ENCODE peak calls at places on chromosomes 16 and 17, in eight cellular contexts. Y is MCF 10A, P is ovary, W is psoas muscle, R is A549, T is dorsolateral prefrontal cortex, K is Calu3, I is GM10248. N is an unnamed sample.

GRCh38 chr17:29140631-29141483 is 39.3 kb downstream of the MYO18A start:
- DNase-seq in T (no peak), Y (no peak), I (no peak), W (no peak), K (no peak), P (no peak), R (no peak), N (peak)

GRCh38 chr16:30003670-30004423 is 7.0 kb downstream of the DOC2A start:
- DNase-seq in Y (no peak), W (peak), I (no peak), K (no peak), P (no peak), R (no peak), T (no peak), N (no peak)

GRCh38 chr16:67150058-67150832 is 553 bp downstream of the B3GNT9 start:
- DNase-seq in I (peak), P (peak), R (peak), W (peak), K (peak), Y (no peak), T (no peak), N (peak)

GRCh38 chr16:55151901-55152300 is 172.1 kb upstream of the IRX6 start:
- DNase-seq in T (no peak), K (no peak), W (no peak), I (no peak), R (no peak), Y (no peak), P (no peak), N (no peak)

GRCh38 chr17:17506893-17507464 is 10.8 kb upstream of the RASD1 start:
- DNase-seq in T (no peak), I (no peak), W (peak), R (no peak), K (no peak), Y (no peak), P (no peak), N (no peak)

GRCh38 chr17:10126554-10127493 is 71.6 kb downstream of the GAS7 start:
- DNase-seq in I (no peak), W (peak), P (peak), Y (no peak), K (no peak), R (no peak), T (no peak), N (peak)

GRCh38 chr16:17416461-17417221 is 54.1 kb downstream of the XYLT1 start:
- DNase-seq in Y (no peak), P (no peak), R (no peak), T (peak), I (peak), K (no peak), W (no peak), N (peak)

GRCh38 chr17:56486732-56487131 is 106.8 kb upstream of the NOG start:
- DNase-seq in P (no peak), R (no peak), K (no peak), T (no peak), W (no peak), I (no peak), Y (no peak), N (no peak)

GRCh38 chr16:27367463-27368357 is 34.3 kb upstream of the IL21R start:
- DNase-seq in W (peak), K (peak), I (peak), Y (peak), T (peak), R (peak), P (peak), N (peak)

GRCh38 chr16:22109258-22109898 is 17.0 kb downstream of the VWA3A start:
- DNase-seq in P (no peak), I (no peak), K (no peak), R (no peak), T (no peak), Y (no peak), W (no peak), N (no peak)

GRCh38 chr17:54992797-54993639 is 24.5 kb downstream of the STXBP4 start:
- DNase-seq in I (peak), K (peak), T (no peak), W (no peak), Y (peak), P (no peak), R (peak), N (peak)

GRCh38 chr17:56681561-56682266 is 88.2 kb downstream of the NOG start:
- DNase-seq in R (no peak), W (no peak), I (no peak), T (no peak), P (no peak), Y (peak), K (peak), N (no peak)

GRCh38 chr16:58027341-58028167 is 2.0 kb downstream of the MMP15 start:
- DNase-seq in Y (peak), R (peak), K (peak), T (no peak), P (no peak), W (peak), I (no peak), N (no peak)

GRCh38 chr16:2207872-2208271 is 2.6 kb downstream of the MLST8 start:
- DNase-seq in R (no peak), I (no peak), P (no peak), Y (no peak), W (no peak), T (no peak), K (no peak), N (no peak)

GRCh38 chr17:63240106-63240505 is 206.0 kb downstream of the CYB561 start:
- DNase-seq in W (no peak), R (no peak), K (no peak), I (no peak), T (no peak), Y (no peak), P (no peak), N (no peak)

GRCh38 chr17:81057079-81057730 is 22.3 kb downstream of the BAIAP2 start:
- DNase-seq in K (peak), Y (peak), T (peak), R (peak), P (no peak), W (peak), I (no peak), N (no peak)

GRCh38 chr17:81510798-81511549 is 1.6 kb downstream of the ACTG1 start:
- DNase-seq in I (no peak), K (no peak), R (peak), W (no peak), Y (no peak), T (no peak), P (no peak), N (no peak)

GRCh38 chr17:34249497-34249877 is 5.6 kb upstream of the CCL2 start:
- DNase-seq in T (no peak), K (no peak), Y (no peak), P (no peak), I (no peak), W (no peak), R (no peak), N (no peak)

GRCh38 chr17:16282522-16282921 is 65.5 kb downstream of the PIGL start:
- DNase-seq in P (no peak), T (no peak), W (no peak), I (no peak), R (peak), K (no peak), Y (peak), N (no peak)

GRCh38 chr17:81080056-81080455 is 45.1 kb downstream of the BAIAP2 start:
- DNase-seq in T (no peak), I (no peak), W (no peak), P (no peak), R (no peak), K (no peak), Y (no peak), N (no peak)

GRCh38 chr17:13428611-13429042 is 173.1 kb downstream of the HS3ST3A1 start:
- DNase-seq in Y (no peak), R (no peak), T (no peak), P (no peak), W (no peak), I (no peak), K (no peak), N (no peak)

GRCh38 chr17:38705803-38706624 is 941 bp downstream of the MLLT6 start:
- DNase-seq in W (peak), R (peak), T (no peak), Y (peak), P (peak), I (no peak), K (peak), N (no peak)

GRCh38 chr16:85134076-85134793 is 22.0 kb upstream of the CIBAR2 start:
- DNase-seq in K (no peak), I (no peak), Y (no peak), P (no peak), W (no peak), R (no peak), T (no peak), N (no peak)

GRCh38 chr16:75402821-75403475 is 30.4 kb downstream of the CFDP1 start:
- DNase-seq in P (no peak), W (no peak), Y (peak), K (peak), I (peak), R (peak), T (no peak), N (peak)

GRCh38 chr16:72654535-72654934 is 393.4 kb downstream of the ZFHX3 start:
- DNase-seq in K (no peak), P (no peak), Y (no peak), T (no peak), R (no peak), W (no peak), I (no peak), N (no peak)

GRCh38 chr17:41624208-41625101 is at the start of gene KRT17:
- DNase-seq in P (no peak), I (no peak), T (no peak), R (no peak), K (peak), Y (peak), W (no peak), N (no peak)

GRCh38 chr17:42985225-42985624 is 4.9 kb downstream of the RUNDC1 start:
- DNase-seq in R (no peak), I (peak), Y (no peak), W (no peak), T (no peak), P (no peak), K (no peak), N (peak)

GRCh38 chr17:40203131-40203530 is 16.0 kb upstream of the WIPF2 start:
- DNase-seq in W (no peak), K (no peak), T (no peak), Y (no peak), I (no peak), P (no peak), R (no peak), N (no peak)

GRCh38 chr17:74513987-74514631 is 17.2 kb downstream of the CD300LB start:
- DNase-seq in W (no peak), P (no peak), K (peak), Y (peak), R (peak), I (peak), T (no peak), N (no peak)

GRCh38 chr17:64355536-64356303 is 34.9 kb downstream of the PECAM1 start:
- DNase-seq in W (no peak), Y (peak), T (no peak), I (no peak), K (no peak), P (peak), R (no peak), N (no peak)

GRCh38 chr16:49346459-49346858 is 27.1 kb upstream of the C16orf78 start:
- DNase-seq in Y (no peak), P (no peak), R (no peak), W (no peak), I (no peak), K (no peak), T (no peak), N (no peak)

GRCh38 chr16:11030990-11031510 is 86.7 kb downstream of the CLEC16A start:
- DNase-seq in T (no peak), W (no peak), Y (no peak), P (no peak), I (no peak), R (no peak), K (no peak), N (no peak)

GRCh38 chr17:63500548-63501390 is 22.4 kb upstream of the KCNH6 start:
- DNase-seq in P (no peak), W (peak), R (no peak), Y (no peak), K (no peak), T (no peak), I (no peak), N (no peak)

GRCh38 chr16:77289331-77289809 is 90.2 kb downstream of the SYCE1L start:
- DNase-seq in T (no peak), W (no peak), K (peak), I (no peak), P (no peak), Y (peak), R (peak), N (no peak)

GRCh38 chr17:81127526-81128177 is 37.7 kb upstream of the PVALEF start:
- DNase-seq in K (no peak), I (no peak), P (no peak), W (peak), T (no peak), Y (no peak), R (no peak), N (no peak)

GRCh38 chr17:77644981-77645380 is 313.5 kb upstream of the TNRC6C start:
- DNase-seq in Y (no peak), K (no peak), R (no peak), P (no peak), I (no peak), W (peak), T (no peak), N (no peak)
- TF ChIP-seq CTCF in Y (no peak), K (no peak), R (no peak), P (no peak), I (no peak), W (peak), T (no peak), N (no peak)

DNA sequence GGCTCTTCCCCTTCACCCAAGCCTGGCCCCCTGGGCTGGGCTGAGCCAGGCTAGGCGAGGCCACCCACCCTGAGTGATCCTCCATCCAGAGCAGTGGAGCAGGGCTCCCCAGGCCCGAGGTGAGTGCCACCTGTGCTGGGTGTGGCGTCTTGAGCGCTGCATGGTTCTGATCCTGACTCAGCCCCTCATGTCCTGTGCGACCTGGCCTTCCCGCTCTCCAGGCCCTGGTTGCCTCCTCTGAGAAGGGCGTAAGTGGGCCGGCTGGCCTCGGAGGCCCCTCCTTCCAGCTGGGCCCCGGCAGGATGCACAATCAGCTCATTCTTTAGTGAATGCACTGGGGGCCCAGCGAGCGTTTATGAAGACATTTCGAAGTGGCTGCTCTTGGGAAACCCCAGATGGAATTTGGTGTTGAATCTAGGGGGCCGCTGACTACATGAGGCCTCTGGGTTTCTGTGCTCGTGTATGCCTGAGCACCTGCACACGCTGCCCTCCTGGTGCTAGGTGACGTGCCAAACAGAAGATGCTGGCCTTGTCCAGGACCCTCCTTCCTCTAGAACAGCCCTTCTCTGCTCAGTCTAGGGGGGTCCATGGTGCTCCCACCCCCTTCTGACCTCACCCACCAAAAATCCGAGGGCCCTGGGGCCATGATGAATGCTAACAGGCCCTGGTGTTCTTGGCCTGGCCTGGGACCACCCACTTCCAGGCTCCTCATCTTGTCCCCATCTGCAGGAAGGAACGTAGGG is 3.7 kb upstream of the TMEM92 start:
- DNase-seq in R (no peak), W (no peak), T (no peak), I (no peak), Y (no peak), K (no peak), P (peak), N (no peak)
- TF ChIP-seq CTCF in R (peak), W (no peak), T (no peak), I (no peak), Y (no peak), K (no peak), P (no peak), N (no peak)

DNA sequence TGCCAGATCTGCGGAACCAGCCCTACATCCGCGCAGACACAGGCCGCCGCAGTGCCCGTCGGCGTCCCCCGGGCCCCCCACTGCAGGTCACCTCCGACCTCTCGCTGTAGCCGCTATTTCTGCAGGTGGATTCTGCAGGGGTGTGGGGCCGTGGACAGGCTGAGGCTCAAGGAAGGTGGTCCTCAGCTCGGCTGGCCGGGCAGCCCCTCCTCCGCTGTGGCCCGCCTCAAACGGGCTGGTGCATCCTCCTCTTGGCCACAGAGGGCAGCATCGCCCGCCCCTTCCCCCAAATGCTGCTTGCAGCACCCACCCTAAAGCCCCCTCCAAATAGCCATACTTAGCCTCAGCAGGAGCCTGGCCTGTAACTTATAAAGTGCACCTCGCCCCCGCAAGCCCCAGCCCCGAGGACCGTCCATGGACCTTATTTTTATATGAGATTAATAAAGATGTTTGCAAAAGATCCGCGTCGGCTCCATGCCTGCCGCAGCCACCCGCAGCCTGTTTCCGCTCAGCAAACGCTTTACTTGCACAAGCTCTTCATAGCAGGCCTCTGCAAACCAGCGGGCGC is 14.9 kb downstream of the SPATA32 start:
- DNase-seq in P (no peak), W (no peak), R (peak), K (peak), T (no peak), Y (no peak), I (peak), N (peak)
- TF ChIP-seq CTCF in P (no peak), W (peak), R (peak), K (peak), T (no peak), Y (peak), I (peak), N (peak)

DNA sequence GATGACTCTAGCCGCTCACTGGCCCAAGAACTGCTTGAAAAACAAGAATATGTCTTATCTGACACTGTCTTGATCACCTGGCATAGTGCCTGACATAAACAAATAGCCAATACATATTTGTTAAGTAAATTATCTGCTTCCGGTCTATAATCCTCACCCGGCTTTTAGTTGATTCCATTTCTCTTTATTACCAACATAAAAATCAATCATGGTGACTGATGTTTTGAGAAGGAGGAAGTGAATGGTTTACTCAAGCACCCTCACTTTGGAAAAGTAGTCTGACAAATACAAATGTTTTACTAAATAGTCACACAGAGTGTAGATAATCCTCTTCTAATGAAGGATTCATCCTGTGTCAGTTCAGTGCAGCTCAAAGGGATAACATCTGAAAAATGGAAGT is 47.0 kb downstream of the SKAP1 start:
- DNase-seq in Y (no peak), T (no peak), P (no peak), K (no peak), W (no peak), I (no peak), R (no peak), N (no peak)
- TF ChIP-seq CTCF in Y (no peak), T (no peak), P (no peak), K (no peak), W (no peak), I (no peak), R (no peak), N (no peak)